ENCODE peak calls at places on chromosomes 2 and 18, in six cellular contexts. W is Peyer's patch; V is heart left ventricle; S is CD8-positive, alpha-beta T cell; Y is GM12865; D is tibial nerve. M is an unnamed sample.

GRCh38 chr2:151760139-151760650 is 25.9 kb upstream of the NEB start:
- DNase-seq in W (no peak), V (no peak), S (no peak), Y (no peak), D (no peak), M (no peak)

GRCh38 chr2:203685789-203686433 is 20.5 kb upstream of the CD28 start:
- DNase-seq in W (no peak), V (no peak), S (no peak), Y (no peak), D (no peak), M (no peak)

GRCh38 chr18:33495278-33495677 is 54.8 kb upstream of the CCDC178 start:
- DNase-seq in W (no peak), V (no peak), S (no peak), Y (peak), D (no peak), M (no peak)

GRCh38 chr2:73250872-73251846 is 17.1 kb downstream of the CCT7 start:
- DNase-seq in W (no peak), V (no peak), S (no peak), Y (no peak), D (no peak), M (no peak)

GRCh38 chr2:158837645-158838044 is 42.5 kb downstream of the DAPL1 start:
- DNase-seq in W (no peak), V (no peak), S (no peak), Y (no peak), D (no peak), M (no peak)

GRCh38 chr2:105454801-105455485 is 56.1 kb upstream of the FHL2 start:
- DNase-seq in W (peak), V (no peak), S (no peak), Y (peak), D (peak), M (peak)

GRCh38 chr2:64234150-64234549 is 89.9 kb upstream of the PELI1 start:
- DNase-seq in W (no peak), V (no peak), S (no peak), Y (no peak), D (no peak), M (no peak)

GRCh38 chr18:72652990-72653593 is 109.0 kb upstream of the CBLN2 start:
- DNase-seq in W (no peak), V (no peak), S (peak), Y (peak), D (no peak), M (no peak)

GRCh38 chr18:69216390-69216789 is 184.3 kb upstream of the DOK6 start:
- DNase-seq in W (no peak), V (no peak), S (no peak), Y (peak), D (no peak), M (no peak)

GRCh38 chr2:211879323-211879722 is 659.3 kb downstream of the ERBB4 start:
- DNase-seq in W (no peak), V (no peak), S (no peak), Y (peak), D (no peak), M (no peak)

GRCh38 chr2:151947524-151948165 is 119.4 kb upstream of the ARL5A start:
- DNase-seq in W (no peak), V (no peak), S (no peak), Y (peak), D (no peak), M (no peak)

GRCh38 chr2:212926948-212927347 is 224.5 kb downstream of the IKZF2 start:
- DNase-seq in W (no peak), V (peak), S (no peak), Y (no peak), D (peak), M (no peak)

GRCh38 chr2:16739778-16740581 is 74.3 kb upstream of the CYRIA start:
- DNase-seq in W (no peak), V (no peak), S (no peak), Y (no peak), D (no peak), M (no peak)

GRCh38 chr18:55731594-55732042 is 143.6 kb upstream of the TCF4 start:
- DNase-seq in W (no peak), V (no peak), S (no peak), Y (peak), D (no peak), M (no peak)

GRCh38 chr2:28209312-28209711 is 183.3 kb upstream of the FOSL2 start:
- DNase-seq in W (peak), V (no peak), S (no peak), Y (no peak), D (no peak), M (no peak)

GRCh38 chr18:50268022-50268747 is 1.9 kb upstream of the CFAP53 start:
- DNase-seq in W (peak), V (peak), S (peak), Y (peak), D (peak), M (no peak)

GRCh38 chr2:158845869-158846268 is 50.8 kb downstream of the DAPL1 start:
- DNase-seq in W (no peak), V (no peak), S (no peak), Y (no peak), D (no peak), M (no peak)

GRCh38 chr2:217316743-217317142 is 456.9 kb upstream of the TNP1 start:
- DNase-seq in W (no peak), V (no peak), S (no peak), Y (peak), D (no peak), M (peak)

GRCh38 chr2:98448441-98449145 is 3.9 kb downstream of the INPP4A start:
- DNase-seq in W (no peak), V (no peak), S (peak), Y (no peak), D (no peak), M (no peak)

GRCh38 chr18:58541789-58542425 is 87.0 kb downstream of the ALPK2 start:
- DNase-seq in W (no peak), V (no peak), S (peak), Y (peak), D (no peak), M (peak)

GRCh38 chr2:29281585-29281984 is 166.4 kb downstream of the CLIP4 start:
- DNase-seq in W (no peak), V (peak), S (no peak), Y (no peak), D (no peak), M (no peak)

GRCh38 chr2:196200557-196200956 is 29.2 kb upstream of the STK17B start:
- DNase-seq in W (no peak), V (no peak), S (no peak), Y (peak), D (no peak), M (no peak)

GRCh38 chr2:223523541-223523940 is 78.6 kb downstream of the SCG2 start:
- DNase-seq in W (no peak), V (no peak), S (no peak), Y (no peak), D (no peak), M (no peak)

GRCh38 chr2:215808194-215808593 is 205.2 kb downstream of the MREG start:
- DNase-seq in W (no peak), V (no peak), S (no peak), Y (no peak), D (no peak), M (no peak)

GRCh38 chr18:8794133-8794986 is 89.0 kb downstream of the MTCL1 start:
- DNase-seq in W (peak), V (no peak), S (no peak), Y (no peak), D (no peak), M (peak)

GRCh38 chr2:147440694-147441093 is 404.1 kb upstream of the ACVR2A start:
- DNase-seq in W (no peak), V (no peak), S (no peak), Y (no peak), D (no peak), M (no peak)

GRCh38 chr2:43450617-43451016 is 145.2 kb downstream of the THADA start:
- DNase-seq in W (no peak), V (no peak), S (no peak), Y (no peak), D (no peak), M (no peak)

GRCh38 chr2:88857951-88858406 is 166.5 kb downstream of the RPIA start:
- DNase-seq in W (no peak), V (no peak), S (no peak), Y (no peak), D (no peak), M (no peak)

GRCh38 chr18:80176334-80177080 is 67.4 kb downstream of the ADNP2 start:
- DNase-seq in W (no peak), V (no peak), S (no peak), Y (no peak), D (no peak), M (no peak)

GRCh38 chr2:239125726-239126675 is 274.8 kb downstream of the HDAC4 start:
- DNase-seq in W (no peak), V (peak), S (no peak), Y (no peak), D (no peak), M (no peak)
- TF ChIP-seq CTCF in W (no peak), V (no peak), S (no peak), Y (no peak), D (no peak), M (no peak)

DNA sequence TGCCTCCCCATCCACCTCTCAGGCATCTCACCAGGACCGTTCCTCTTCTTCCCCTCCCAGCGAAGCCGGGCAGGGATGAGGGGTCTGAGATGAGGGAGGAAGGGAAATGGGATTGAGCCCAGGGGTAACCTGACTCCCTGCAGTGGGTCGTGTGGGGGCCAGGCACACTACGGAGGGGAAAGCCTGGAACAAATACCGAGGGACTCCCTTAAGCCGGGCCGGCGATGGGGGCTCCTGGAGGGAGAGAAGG is 250 bp upstream of the SPEG start:
- DNase-seq in W (no peak), V (no peak), S (no peak), Y (no peak), D (no peak), M (no peak)
- H3K4me3 ChIP-seq in W (no peak), V (peak), S (no peak), Y (no peak), D (no peak), M (no peak)

DNA sequence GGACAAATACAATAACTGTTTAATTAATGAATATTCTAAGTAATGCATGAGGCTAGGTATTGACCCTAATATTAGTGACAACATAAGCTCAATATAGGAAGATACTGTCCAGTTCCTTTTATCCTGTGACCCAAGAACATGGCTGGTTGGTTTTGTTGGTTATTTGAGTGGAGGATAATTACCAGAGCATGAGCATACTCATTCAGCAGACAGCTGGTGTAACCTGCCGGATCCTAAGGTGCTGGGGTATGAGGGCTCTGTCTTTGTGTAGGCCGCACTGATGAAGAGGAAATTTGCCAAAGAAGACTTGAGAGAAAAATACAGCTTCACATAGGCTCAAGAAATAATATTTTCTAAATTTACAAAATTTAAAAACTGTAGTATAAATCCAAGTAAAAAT is 106.7 kb downstream of the PDE1A start:
- DNase-seq in W (no peak), V (no peak), S (no peak), Y (no peak), D (no peak), M (no peak)
- TF ChIP-seq CTCF in W (no peak), V (no peak), S (no peak), Y (no peak), D (no peak), M (no peak)

GRCh38 chr2:172437419-172438063 is 10.2 kb downstream of the ITGA6 start:
- DNase-seq in W (no peak), V (no peak), S (peak), Y (peak), D (no peak), M (no peak)
- H3K4me3 ChIP-seq in W (no peak), V (no peak), S (peak), Y (no peak), D (no peak), M (no peak)

M was measured in AG09309.